ENCODE peak calls at places on chromosomes 1 and 21, in five cellular contexts. F is spleen, U is neural progenitor cell, V is IMR-90, R is progenitor cell of endocrine pancreas. S is an unnamed sample.

GRCh38 chr1:17725811-17726582 is 29.1 kb upstream of the ACTL8 start:
- DNase-seq in F (no peak), V (no peak), R (no peak), U (no peak), S (no peak)

GRCh38 chr1:61318319-61319125 is 236.2 kb downstream of the NFIA start:
- DNase-seq in F (no peak), V (peak), U (no peak), R (no peak), S (peak)

GRCh38 chr1:214155987-214156567 is 124.9 kb upstream of the SMYD2 start:
- DNase-seq in F (no peak), R (no peak), U (no peak), V (no peak), S (no peak)

GRCh38 chr21:40512590-40512989 is 334.4 kb downstream of the DSCAM start:
- DNase-seq in V (no peak), R (no peak), F (no peak), U (peak), S (no peak)

GRCh38 chr1:31694910-31695300 is 8.9 kb downstream of the COL16A1 start:
- DNase-seq in V (no peak), R (no peak), U (no peak), F (no peak), S (no peak)

GRCh38 chr1:162951553-162952315 is 90.8 kb upstream of the CCDC190 start:
- DNase-seq in R (no peak), U (no peak), F (no peak), V (peak), S (no peak)

GRCh38 chr1:110011527-110012041 is 22.8 kb upstream of the STRIP1 start:
- DNase-seq in V (peak), R (no peak), F (no peak), U (peak), S (peak)

GRCh38 chr1:17723684-17724083 is 31.4 kb upstream of the ACTL8 start:
- DNase-seq in R (no peak), F (no peak), V (no peak), U (no peak), S (no peak)

GRCh38 chr1:216119600-216119999 is 303.6 kb downstream of the USH2A start:
- DNase-seq in V (peak), R (no peak), U (peak), F (no peak), S (peak)

GRCh38 chr1:233791750-233792149 is 112.7 kb upstream of the SLC35F3 start:
- DNase-seq in F (no peak), U (no peak), V (no peak), R (no peak), S (no peak)

GRCh38 chr1:165290143-165290542 is 66.4 kb downstream of the LMX1A start:
- DNase-seq in R (no peak), F (no peak), U (no peak), V (no peak), S (peak)

GRCh38 chr1:159208460-159208825 is 3.8 kb downstream of the ACKR1 start:
- DNase-seq in R (no peak), U (peak), F (no peak), V (no peak), S (no peak)

GRCh38 chr1:219185486-219186117 is 11.9 kb downstream of the LYPLAL1 start:
- DNase-seq in R (no peak), V (no peak), U (no peak), F (no peak), S (no peak)

GRCh38 chr1:181127898-181128453 is 39.5 kb downstream of the IER5 start:
- DNase-seq in R (no peak), F (no peak), U (no peak), V (peak), S (no peak)

GRCh38 chr1:212235848-212236247 is 49.4 kb upstream of the PPP2R5A start:
- DNase-seq in R (no peak), F (no peak), U (no peak), V (no peak), S (no peak)

GRCh38 chr1:198064181-198064580 is 92.6 kb upstream of the NEK7 start:
- DNase-seq in U (no peak), V (peak), R (no peak), F (no peak), S (peak)

GRCh38 chr1:207259391-207259790 is 62.1 kb upstream of the CD55 start:
- DNase-seq in F (no peak), U (peak), R (no peak), V (peak), S (peak)

GRCh38 chr1:7389201-7389785 is 381.8 kb upstream of the VAMP3 start:
- DNase-seq in R (peak), V (peak), F (peak), U (no peak), S (no peak)
- TF ChIP-seq CTCF in R (no peak), V (no peak), F (no peak), U (no peak), S (no peak)

DNA sequence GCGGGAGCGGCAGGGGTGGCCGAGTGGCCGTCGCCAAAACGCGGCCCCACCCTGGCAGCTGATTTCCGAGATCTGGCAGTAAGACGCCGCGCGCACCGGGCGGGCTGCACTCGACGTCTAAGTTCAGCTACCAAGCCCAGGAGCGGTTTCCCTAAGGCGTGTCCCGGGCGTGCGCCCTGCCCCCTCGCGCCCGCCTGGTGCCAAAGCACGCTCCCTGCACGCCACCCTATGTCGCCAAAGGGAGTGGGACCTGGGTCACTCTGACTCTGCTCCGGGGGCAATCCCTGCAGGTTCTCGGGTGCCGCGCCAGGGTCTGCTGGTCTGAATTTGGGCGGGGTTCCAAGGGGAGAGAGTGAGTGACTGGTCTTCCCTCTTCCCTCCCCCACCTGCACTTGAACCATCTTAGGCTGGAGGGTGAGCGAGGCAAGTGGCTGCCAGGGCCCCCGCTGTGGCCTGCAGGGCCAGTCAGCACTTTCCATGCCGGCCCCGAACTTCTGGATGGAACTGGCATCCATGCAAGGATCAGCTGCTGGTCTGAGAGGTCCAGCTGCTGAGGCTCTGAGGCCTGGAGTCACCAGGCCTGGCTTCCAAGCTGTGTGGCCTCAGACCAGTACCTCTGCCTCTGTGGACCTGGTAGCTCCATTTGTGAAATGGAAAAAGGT is at the start of gene LRRC38:
- DNase-seq in R (no peak), U (peak), V (no peak), F (no peak), S (no peak)
- TF ChIP-seq CTCF in R (peak), U (peak), V (no peak), F (no peak), S (no peak)

DNA sequence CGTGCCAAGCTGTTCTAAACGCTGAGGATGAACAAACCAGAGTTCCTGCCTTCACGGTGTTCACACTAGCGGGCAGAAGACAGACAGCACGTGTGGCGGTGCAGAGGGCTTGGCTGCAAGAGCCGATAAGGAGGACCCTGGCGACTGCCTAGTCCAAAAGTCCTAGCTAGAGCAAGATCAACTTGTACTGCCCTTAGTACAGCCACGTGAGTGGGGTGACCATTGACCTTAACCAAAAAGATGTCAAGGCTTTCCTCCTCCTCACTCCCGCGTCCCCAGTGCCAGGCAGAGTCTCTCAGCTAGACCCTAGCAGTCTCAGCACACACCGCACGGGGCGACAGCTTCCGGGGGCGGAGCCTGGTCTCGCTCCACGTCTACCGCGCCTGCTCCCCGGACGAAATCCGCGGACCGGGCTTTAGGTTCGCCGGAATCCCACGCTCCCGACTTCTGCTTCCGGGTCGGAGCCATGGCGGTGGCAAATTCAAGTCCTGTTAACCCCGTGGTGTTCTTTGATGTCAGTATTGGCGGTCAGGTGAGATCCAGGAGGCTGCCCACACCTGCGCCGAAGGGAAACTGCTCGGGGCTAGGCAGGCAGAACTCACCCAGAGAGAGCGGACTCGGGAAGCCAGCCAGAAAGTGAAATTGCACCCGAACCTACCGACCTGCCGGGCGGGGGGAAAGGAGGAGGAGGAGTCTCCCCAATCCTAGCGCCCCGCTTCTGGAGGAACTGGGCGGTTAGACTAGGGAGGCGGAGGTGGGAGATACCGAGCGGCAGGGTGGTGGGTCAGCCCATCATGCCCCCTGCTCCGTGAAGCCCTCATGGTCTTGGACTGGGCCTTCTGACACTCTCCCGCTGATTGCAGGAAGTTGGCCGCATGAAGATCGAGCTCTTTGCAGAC is at the start of gene PPIH:
- DNase-seq in R (peak), U (peak), F (peak), V (peak), S (peak)
- TF ChIP-seq CTCF in R (peak), U (peak), F (peak), V (peak), S (peak)

GRCh38 chr1:114648503-114648902 is 21.3 kb downstream of the DENND2C start:
- DNase-seq in F (no peak), V (no peak), U (no peak), R (no peak), S (no peak)
- TF ChIP-seq CTCF in F (no peak), V (no peak), U (no peak), R (no peak), S (no peak)

DNA sequence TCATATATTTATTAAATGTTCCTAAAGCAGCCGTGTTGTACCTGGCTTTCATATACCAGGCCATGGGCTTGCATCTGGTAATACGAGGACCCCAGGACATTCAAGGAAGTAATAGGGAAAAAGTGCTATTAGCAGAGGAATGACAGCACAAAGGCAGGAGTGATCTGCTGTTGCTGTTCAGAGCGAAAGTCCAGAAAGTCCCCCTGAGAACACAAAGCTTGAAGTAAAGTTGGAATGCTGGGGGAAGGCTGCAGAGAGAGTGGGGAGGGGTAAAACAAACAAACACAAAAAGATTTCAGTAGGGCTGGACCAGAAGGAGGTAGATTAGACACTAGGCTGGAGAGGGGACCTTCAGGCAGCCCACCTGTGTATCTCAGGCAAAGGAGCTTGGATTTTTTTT is 94.6 kb upstream of the C8B start:
- DNase-seq in F (no peak), V (no peak), U (peak), R (no peak), S (no peak)
- TF ChIP-seq CTCF in F (no peak), V (no peak), U (no peak), R (no peak), S (no peak)

DNA sequence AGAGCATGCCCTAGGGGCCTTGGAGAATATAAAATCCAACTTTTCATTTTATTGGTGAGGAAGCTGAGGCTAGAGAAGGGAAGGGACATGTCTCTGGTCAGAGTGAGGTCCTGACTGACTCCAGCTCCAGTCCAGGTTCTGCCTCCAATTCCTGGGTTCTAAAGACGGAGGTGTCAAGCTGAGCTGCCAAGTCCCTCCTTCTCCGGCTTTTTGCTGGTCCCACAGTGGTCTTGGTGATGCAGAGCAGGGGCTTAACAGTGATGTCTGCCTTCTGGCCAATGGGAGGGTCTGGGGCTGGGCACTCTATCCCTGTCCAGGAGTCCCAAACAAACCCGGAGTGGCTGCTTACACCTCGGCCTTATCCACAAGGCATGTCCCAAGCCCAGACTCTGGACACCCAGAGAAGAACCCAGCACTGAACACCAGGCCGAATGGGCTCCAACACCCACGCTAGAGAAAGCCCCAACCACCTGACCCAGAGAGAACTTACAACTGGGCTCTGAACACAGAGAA is 104.8 kb downstream of the EBNA1BP2 start:
- DNase-seq in U (no peak), F (no peak), V (no peak), R (no peak), S (no peak)
- TF ChIP-seq CTCF in U (no peak), F (no peak), V (no peak), R (no peak), S (no peak)

GRCh38 chr1:42929434-42930177 is 29.1 kb downstream of the SLC2A1 start:
- DNase-seq in U (no peak), V (no peak), F (peak), R (no peak), S (no peak)

GRCh38 chr1:42932442-42932941 is 26.2 kb downstream of the SLC2A1 start:
- DNase-seq in F (peak), V (no peak), U (no peak), R (no peak), S (no peak)

GRCh38 chr1:42931911-42932422 is 26.7 kb downstream of the SLC2A1 start:
- DNase-seq in F (peak), R (no peak), V (no peak), U (no peak), S (no peak)

GRCh38 chr1:42930178-42931107 is 28.2 kb downstream of the SLC2A1 start:
- DNase-seq in U (no peak), R (no peak), F (peak), V (no peak), S (no peak)

DNA sequence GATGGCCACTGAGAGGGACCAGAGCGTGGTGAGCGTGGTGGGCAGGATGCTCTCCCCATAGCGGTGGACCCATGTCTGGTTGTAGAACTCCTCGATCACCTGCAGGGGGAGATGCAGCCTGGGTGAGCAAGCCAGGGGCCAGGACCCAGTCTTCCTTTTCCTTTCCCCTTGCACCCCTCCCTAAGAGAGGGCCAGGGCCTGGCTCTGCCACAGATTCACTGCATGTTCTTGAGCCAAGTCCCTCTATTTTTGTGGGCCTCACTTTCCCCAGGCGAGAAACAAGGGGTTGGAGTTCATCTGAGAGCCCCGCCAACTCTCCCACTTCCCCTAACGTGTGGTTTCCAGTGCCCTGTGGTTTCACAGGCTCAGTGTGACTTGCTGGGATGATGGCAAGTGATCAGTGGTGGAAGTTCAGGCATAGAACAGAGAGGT is 27.5 kb downstream of the SLC2A1 start:
- DNase-seq in R (no peak), F (peak), V (peak), U (peak), S (peak)
- TF ChIP-seq CTCF in R (peak), F (peak), V (peak), U (peak), S (peak)